ENCODE peak calls at places on chromosomes 4 and X, in four cellular contexts. U is endothelial cell, O is tibial nerve, V is ELR. D is an unnamed sample.
A peak's percentile ranks its signal among the peaks of the same experiment; 100 is the strongest.

GRCh38 chrX:9765737-9766098 is at the start of gene GPR143:
- DNase-seq in O (no peak), V (no peak), U (no peak), D (no peak)

GRCh38 chr4:1523033-1523432 is 116.8 kb upstream of the NKX1-1 start:
- DNase-seq in V (no peak), U (no peak), O (no peak), D (no peak)

GRCh38 chrX:40158036-40158706 is 60.4 kb upstream of the BCOR start:
- DNase-seq in V (peak; percentile 48), O (no peak), U (peak; percentile 44), D (no peak)

GRCh38 chr4:174283507-174284180 is at the start of the genes CEP44 and FBXO8:
- DNase-seq in O (peak; percentile 72), V (peak; percentile 76), U (peak; percentile 66), D (peak; percentile 61)

GRCh38 chr4:98261291-98262271 is at the start of gene RAP1GDS1:
- DNase-seq in U (no peak), V (peak; percentile 80), O (peak; percentile 17), D (peak; percentile 78)

GRCh38 chrX:47587091-47587891 is 5.1 kb downstream of the TIMP1 start:
- DNase-seq in O (no peak), V (no peak), U (no peak), D (no peak)

GRCh38 chr4:15653864-15654391 is 1.2 kb downstream of the FBXL5 start:
- DNase-seq in O (no peak), V (peak; percentile 68), U (no peak), D (no peak)

GRCh38 chr4:38621004-38621684 is 42.9 kb upstream of the KLF3 start:
- DNase-seq in O (peak; percentile 65), V (peak; percentile 10), U (no peak), D (no peak)

GRCh38 chr4:48854982-48855381 is 24.1 kb downstream of the OCIAD1 start:
- DNase-seq in U (no peak), O (no peak), V (no peak), D (no peak)

GRCh38 chrX:50988649-50989048 is 78.1 kb downstream of the BMP15 start:
- DNase-seq in U (peak; percentile 25), O (peak; percentile 37), V (peak; percentile 16), D (no peak)

GRCh38 chrX:107706309-107706708 is 69.3 kb downstream of the TSC22D3 start:
- DNase-seq in O (no peak), V (no peak), U (no peak), D (no peak)

GRCh38 chr4:845233-845835 is 19.4 kb upstream of the CPLX1 start:
- DNase-seq in V (peak; percentile 15), U (no peak), O (no peak), D (no peak)

GRCh38 chr4:114811564-114812360 is 213.2 kb downstream of the UGT8 start:
- DNase-seq in V (no peak), U (no peak), O (no peak), D (no peak)

GRCh38 chr4:74934016-74934821 is 1.3 kb downstream of the PARM1 start:
- DNase-seq in V (peak; percentile 33), O (no peak), U (peak; percentile 34), D (no peak)

GRCh38 chr4:86496094-86497060 is 97.7 kb upstream of the PTPN13 start:
- DNase-seq in U (peak; percentile 15), V (peak; percentile 62), O (peak; percentile 56), D (no peak)

GRCh38 chrX:73977542-73978169 is 326.3 kb upstream of the ZCCHC13 start:
- DNase-seq in U (no peak), V (no peak), O (no peak), D (peak; percentile 30)

GRCh38 chr4:133143775-133144430 is 5.2 kb upstream of the PCDH10 start:
- DNase-seq in U (no peak), O (no peak), V (no peak), D (no peak)

GRCh38 chrX:24242649-24243556 is 71.0 kb downstream of the SUPT20HL2 start:
- DNase-seq in V (peak; percentile 15), O (peak; percentile 71), U (no peak), D (no peak)

GRCh38 chrX:155819966-155820491 is 61.1 kb upstream of the VAMP7 start:
- DNase-seq in U (peak; percentile 60), V (peak; percentile 73), O (peak; percentile 49), D (peak; percentile 10)

GRCh38 chrX:71953946-71954345 is 43.3 kb downstream of the NHSL2 start:
- DNase-seq in U (no peak), V (no peak), O (no peak), D (no peak)

GRCh38 chr4:183996868-183997267 is 91.8 kb downstream of the STOX2 start:
- DNase-seq in U (no peak), O (no peak), V (peak; percentile 45), D (no peak)

GRCh38 chrX:97398030-97398551 is 514.4 kb downstream of the RPA4 start:
- DNase-seq in O (no peak), U (no peak), V (peak; percentile 26), D (no peak)

GRCh38 chr4:158353541-158354304 is 143.4 kb downstream of the TMEM144 start:
- DNase-seq in U (no peak), O (no peak), V (no peak), D (no peak)

GRCh38 chr4:135718019-135718418 is 1516.4 kb upstream of the PABPC4L start:
- DNase-seq in V (peak; percentile 39), O (no peak), U (no peak), D (no peak)